ENCODE peak calls at places on chromosomes 5 and 9, in seven cellular contexts. X is ovary, H is heart left ventricle, L is gastrocnemius medialis, Q is breast epithelium, E is prostate gland, K is adrenal gland. I is an unnamed sample.

GRCh38 chr5:15183520-15183919 is 311.9 kb upstream of the ANKH start:
- DNase-seq in X (no peak), H (no peak), L (no peak), Q (no peak), E (no peak), K (no peak), I (no peak)

GRCh38 chr5:152995214-152995725 is 495.2 kb upstream of the GRIA1 start:
- DNase-seq in X (no peak), H (no peak), L (no peak), Q (no peak), E (no peak), K (no peak), I (no peak)

GRCh38 chr9:29100762-29101161 is 1527.5 kb upstream of the C9orf72 start:
- DNase-seq in X (no peak), H (no peak), L (no peak), Q (no peak), E (no peak), K (no peak), I (no peak)

GRCh38 chr9:110922145-110922544 is 116.1 kb downstream of the LPAR1 start:
- DNase-seq in X (no peak), H (no peak), L (no peak), Q (no peak), E (no peak), K (no peak), I (no peak)

GRCh38 chr5:169094586-169095409 is 206.1 kb downstream of the SLIT3 start:
- DNase-seq in X (no peak), H (no peak), L (no peak), Q (no peak), E (no peak), K (no peak), I (no peak)

GRCh38 chr9:112680731-112681402 is 37.0 kb downstream of the INIP start:
- DNase-seq in X (no peak), H (no peak), L (no peak), Q (no peak), E (no peak), K (no peak), I (no peak)

GRCh38 chr9:124030969-124031451 is 19.4 kb downstream of the LHX2 start:
- DNase-seq in X (no peak), H (no peak), L (no peak), Q (no peak), E (no peak), K (no peak), I (no peak)

GRCh38 chr9:93826209-93826608 is 128.9 kb downstream of the BARX1 start:
- DNase-seq in X (no peak), H (peak; percentile 62), L (no peak), Q (no peak), E (no peak), K (no peak), I (no peak)

GRCh38 chr5:53895091-53895683 is 334.7 kb downstream of the NDUFS4 start:
- DNase-seq in X (no peak), H (no peak), L (no peak), Q (no peak), E (no peak), K (no peak), I (no peak)

GRCh38 chr5:73836607-73837006 is 210.6 kb downstream of the ARHGEF28 start:
- DNase-seq in X (no peak), H (no peak), L (no peak), Q (no peak), E (no peak), K (no peak), I (no peak)

GRCh38 chr5:14399054-14399657 is 182.4 kb upstream of the OTULINL start:
- DNase-seq in X (no peak), H (no peak), L (no peak), Q (no peak), E (peak; percentile 25), K (no peak), I (no peak)

GRCh38 chr9:20321683-20322082 is 300.6 kb downstream of the MLLT3 start:
- DNase-seq in X (no peak), H (no peak), L (no peak), Q (no peak), E (no peak), K (no peak), I (no peak)

GRCh38 chr9:75239176-75239575 is 150.9 kb downstream of the OSTF1 start:
- DNase-seq in X (no peak), H (no peak), L (no peak), Q (no peak), E (no peak), K (peak; percentile 17), I (no peak)

GRCh38 chr5:149133795-149134777 is 7.2 kb upstream of the ABLIM3 start:
- DNase-seq in X (no peak), H (peak; percentile 82), L (peak; percentile 71), Q (peak; percentile 60), E (no peak), K (peak; percentile 93), I (peak; percentile 23)

GRCh38 chr9:72935595-72935994 is 17.3 kb downstream of the ALDH1A1 start:
- DNase-seq in X (no peak), H (no peak), L (no peak), Q (no peak), E (no peak), K (no peak), I (no peak)

GRCh38 chr5:91307023-91307422 is 76.1 kb downstream of the ARRDC3 start:
- DNase-seq in X (peak; percentile 32), H (no peak), L (no peak), Q (no peak), E (no peak), K (no peak), I (peak; percentile 76)

GRCh38 chr5:93800988-93801811 is 59.8 kb upstream of the POU5F2 start:
- DNase-seq in X (no peak), H (no peak), L (no peak), Q (no peak), E (peak; percentile 41), K (peak; percentile 64), I (no peak)

GRCh38 chr5:14039576-14039975 is 95.1 kb upstream of the DNAH5 start:
- DNase-seq in X (no peak), H (no peak), L (no peak), Q (no peak), E (no peak), K (no peak), I (no peak)

GRCh38 chr5:31824886-31825774 is 186.2 kb downstream of the PDZD2 start:
- DNase-seq in X (peak; percentile 46), H (no peak), L (no peak), Q (peak; percentile 34), E (peak; percentile 65), K (peak; percentile 26), I (peak; percentile 58)

GRCh38 chr5:60744682-60745081 is 44.7 kb upstream of the DEPDC1B start:
- DNase-seq in X (no peak), H (no peak), L (no peak), Q (no peak), E (no peak), K (no peak), I (no peak)

GRCh38 chr9:5813837-5814236 is 19.1 kb downstream of the ERMP1 start:
- DNase-seq in X (no peak), H (no peak), L (no peak), Q (no peak), E (no peak), K (no peak), I (no peak)

GRCh38 chr9:6024035-6024554 is 8.7 kb upstream of the RANBP6 start:
- DNase-seq in X (no peak), H (no peak), L (no peak), Q (no peak), E (no peak), K (no peak), I (no peak)

GRCh38 chr5:141040093-141040762 is 10.9 kb upstream of the PCDHB1 start:
- DNase-seq in X (no peak), H (peak; percentile 51), L (no peak), Q (peak; percentile 26), E (no peak), K (peak; percentile 13), I (peak; percentile 18)

DNA sequence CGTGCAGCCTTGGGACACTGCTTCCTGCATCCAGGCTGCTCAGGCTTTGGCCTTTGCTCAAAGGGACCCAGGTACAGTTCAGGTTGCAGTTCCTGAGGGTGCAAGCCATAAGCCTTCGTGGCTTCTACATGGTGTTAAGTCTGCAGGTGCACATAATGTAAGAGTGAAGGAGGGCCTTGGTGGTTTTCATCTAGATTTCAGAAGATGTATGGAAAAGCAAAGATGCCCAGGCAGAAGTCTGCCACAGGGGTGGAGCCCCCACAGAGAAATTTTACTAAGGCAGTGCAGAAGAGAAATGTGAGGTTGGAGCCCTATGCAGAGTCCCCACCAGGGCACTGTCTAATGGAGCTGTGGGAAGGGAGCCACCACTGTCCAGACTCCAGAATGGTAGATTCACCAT is 200.9 kb downstream of the ICE1 start:
- DNase-seq in X (no peak), H (no peak), L (no peak), Q (no peak), E (no peak), K (no peak), I (no peak)
- H3K9me3 ChIP-seq in X (no peaks in the 10 kb centered on the region), H (peaks cover 8% of the 10 kb centered on the region), L (no peaks in the 10 kb centered on the region), Q (peaks cover 5% of the 10 kb centered on the region), E (no peaks in the 10 kb centered on the region), K (peaks cover 7% of the 10 kb centered on the region), I (no peaks in the 10 kb centered on the region)

DNA sequence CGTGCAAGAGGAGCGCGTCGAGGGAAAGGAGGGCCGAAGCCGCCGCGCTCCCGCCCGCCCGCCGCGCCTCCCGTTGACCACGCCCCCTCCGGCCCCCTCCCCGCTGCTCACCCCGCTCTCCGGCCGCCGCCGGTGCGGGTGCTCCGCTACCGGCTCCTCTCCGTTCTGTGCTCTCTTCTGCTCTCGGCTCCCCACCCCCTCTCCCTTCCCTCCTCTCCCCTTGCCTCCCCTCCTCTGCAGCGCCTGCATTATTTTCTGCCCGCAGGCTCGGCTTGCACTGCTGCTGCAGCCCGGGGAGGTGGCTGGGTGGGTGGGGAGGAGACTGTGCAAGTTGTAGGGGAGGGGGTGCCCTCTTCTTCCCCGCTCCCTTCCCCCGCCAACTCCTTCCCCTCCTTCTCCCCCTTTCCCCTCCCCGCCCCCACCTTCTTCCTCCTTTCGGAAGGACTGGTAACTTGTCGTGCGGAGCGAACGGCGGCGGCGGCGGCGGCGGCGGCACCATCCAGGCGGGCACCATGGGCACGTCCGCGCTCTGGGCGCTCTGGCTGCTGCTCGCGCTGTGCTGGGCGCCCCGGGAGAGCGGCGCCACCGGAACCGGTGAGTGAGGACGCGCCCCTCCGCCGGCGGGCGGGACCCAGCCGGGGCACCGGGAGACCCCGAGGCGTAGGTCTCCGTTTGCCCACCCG is at the start of gene VLDLR:
- DNase-seq in X (peak; percentile 84), H (peak; percentile 78), L (peak; percentile 30), Q (peak; percentile 19), E (peak; percentile 48), K (peak; percentile 57), I (peak; percentile 52)
- TF ChIP-seq POLR2A in X (no peak), H (no peak), L (peak; percentile 38), Q (no peak), E (no peak), K (no peak), I (no peak)

GRCh38 chr5:180250329-180250728 is 41.3 kb upstream of the RASGEF1C start:
- DNase-seq in X (no peak), H (no peak), L (no peak), Q (no peak), E (no peak), K (no peak), I (no peak)

GRCh38 chr5:180251887-180252286 is 40.0 kb downstream of the MAPK9 start:
- DNase-seq in X (no peak), H (no peak), L (no peak), Q (no peak), E (no peak), K (no peak), I (no peak)

GRCh38 chr5:180251141-180251540 is 40.7 kb downstream of the MAPK9 start:
- DNase-seq in X (no peak), H (no peak), L (no peak), Q (no peak), E (no peak), K (no peak), I (no peak)
- H3K9me3 ChIP-seq in X (peaks cover 17% of the 10 kb centered on the region), H (peaks cover 100% of the 10 kb centered on the region), L (peaks cover 5% of the 10 kb centered on the region), Q (peaks cover 89% of the 10 kb centered on the region), E (peaks cover 8% of the 10 kb centered on the region), K (peaks cover 64% of the 10 kb centered on the region), I (peaks cover 37% of the 10 kb centered on the region)

GRCh38 chr9:125332527-125332926 is 70.9 kb downstream of the GAPVD1 start:
- DNase-seq in X (no peak), H (no peak), L (no peak), Q (no peak), E (no peak), K (no peak), I (no peak)
- TF ChIP-seq POLR2A in X (no peak), H (no peak), L (no peak), Q (no peak), E (no peak), K (no peak), I (no peak)